ENCODE peak calls at places on chromosomes 12 and 14, in six cellular contexts. J is NT2/D1; V is CD8-positive, alpha-beta memory T cell; X is fibroblast of lung; A is tibial artery; D is aorta. P is an unnamed sample. For H3K9me3 and H3K4me1, the result is how much of the 10 kb centered on the place peaks cover.

GRCh38 chr14:38185661-38186060 is 22.0 kb upstream of the SSTR1 start:
- DNase-seq in J (no peak), V (no peak), X (no peak), A (no peak), D (no peak), P (no peak)

GRCh38 chr14:98952595-98953325 is 319.2 kb downstream of the BCL11B start:
- DNase-seq in J (no peak), V (no peak), X (peak), A (no peak), D (peak), P (no peak)

GRCh38 chr12:2052861-2053674 is at the start of gene CACNA1C:
- DNase-seq in J (peak), V (peak), X (peak), A (no peak), D (peak), P (peak)

GRCh38 chr12:79527498-79527897 is 163.3 kb downstream of the PAWR start:
- DNase-seq in J (no peak), V (no peak), X (no peak), A (no peak), D (no peak), P (no peak)

GRCh38 chr12:75477137-75477536 is 3.4 kb upstream of the GLIPR1 start:
- DNase-seq in J (no peak), V (no peak), X (no peak), A (no peak), D (no peak), P (no peak)

GRCh38 chr14:71130491-71131179 is 223.4 kb downstream of the PCNX1 start:
- DNase-seq in J (no peak), V (no peak), X (peak), A (no peak), D (no peak), P (no peak)

GRCh38 chr14:72666610-72667009 is 227.3 kb downstream of the DPF3 start:
- DNase-seq in J (no peak), V (no peak), X (peak), A (no peak), D (no peak), P (no peak)

GRCh38 chr14:95059126-95059525 is 98.2 kb downstream of the DICER1 start:
- DNase-seq in J (no peak), V (no peak), X (no peak), A (no peak), D (no peak), P (no peak)

GRCh38 chr12:110135012-110135411 is 10.9 kb downstream of the IFT81 start:
- DNase-seq in J (no peak), V (no peak), X (peak), A (no peak), D (no peak), P (no peak)

GRCh38 chr12:49955899-49956662 is 5.5 kb downstream of the AQP2 start:
- DNase-seq in J (no peak), V (no peak), X (no peak), A (no peak), D (no peak), P (no peak)

GRCh38 chr12:115473257-115473956 is 789.4 kb upstream of the TBX3 start:
- DNase-seq in J (no peak), V (no peak), X (no peak), A (no peak), D (no peak), P (peak)

GRCh38 chr12:93518725-93519124 is 51.4 kb downstream of the MRPL42 start:
- DNase-seq in J (no peak), V (no peak), X (peak), A (no peak), D (no peak), P (no peak)

GRCh38 chr12:86513206-86513605 is 257.0 kb upstream of the MGAT4C start:
- DNase-seq in J (no peak), V (no peak), X (no peak), A (no peak), D (no peak), P (no peak)

GRCh38 chr14:105882626-105883025 is 356.2 kb downstream of the TMEM121 start:
- DNase-seq in J (no peak), V (no peak), X (no peak), A (peak), D (peak), P (no peak)
- H3K9me3 ChIP-seq in J (under half), V (under half), X (under half), A (under half), D (under half), P (under half)

DNA sequence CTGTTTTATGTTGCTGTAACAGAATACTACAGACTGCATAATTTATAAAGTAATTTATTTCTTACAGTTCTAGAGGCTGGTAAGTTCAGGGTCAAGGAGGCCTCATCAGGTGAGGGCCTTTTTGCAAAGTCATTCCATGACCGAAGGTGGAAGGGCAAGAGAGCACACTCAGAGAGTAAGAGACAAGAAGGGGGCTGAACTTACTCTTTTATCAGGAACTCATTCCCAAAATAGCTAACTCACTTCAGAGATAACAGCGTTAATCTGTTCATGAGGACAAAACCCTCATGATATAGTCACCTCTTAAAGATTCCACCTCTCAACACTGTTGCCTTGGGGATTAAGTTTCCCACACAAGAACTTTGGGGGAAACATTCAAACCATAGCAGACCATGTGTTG is 51.5 kb upstream of the RNU6-7 start:
- DNase-seq in J (no peak), V (no peak), X (no peak), A (no peak), D (no peak), P (no peak)
- H3K4me1 ChIP-seq in J (under half), V (under half), X (under half), A (under half), D (under half), P (under half)

DNA sequence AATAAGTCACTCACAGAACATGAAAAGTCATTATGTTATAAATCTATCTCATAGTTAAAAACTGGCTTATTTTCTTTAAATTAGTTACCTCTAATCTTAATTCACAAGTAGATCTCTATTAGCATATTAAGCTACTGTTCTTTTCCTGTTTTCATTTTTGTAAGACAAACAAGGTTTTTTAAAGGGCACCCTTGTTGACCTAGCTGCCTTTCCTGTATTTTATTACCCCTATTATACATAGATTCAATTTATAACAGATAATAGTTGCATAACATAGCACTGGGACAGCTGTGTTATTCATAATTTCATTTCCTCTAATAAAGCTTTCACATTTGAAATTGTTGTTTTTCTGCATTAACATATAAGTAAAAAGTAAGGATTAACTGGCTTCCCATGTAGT is 1500.7 kb upstream of the FLRT2 start:
- DNase-seq in J (no peak), V (no peak), X (no peak), A (no peak), D (no peak), P (no peak)
- H3K9me3 ChIP-seq in J (under half), V (under half), X (under half), A (under half), D (under half), P (under half)

DNA sequence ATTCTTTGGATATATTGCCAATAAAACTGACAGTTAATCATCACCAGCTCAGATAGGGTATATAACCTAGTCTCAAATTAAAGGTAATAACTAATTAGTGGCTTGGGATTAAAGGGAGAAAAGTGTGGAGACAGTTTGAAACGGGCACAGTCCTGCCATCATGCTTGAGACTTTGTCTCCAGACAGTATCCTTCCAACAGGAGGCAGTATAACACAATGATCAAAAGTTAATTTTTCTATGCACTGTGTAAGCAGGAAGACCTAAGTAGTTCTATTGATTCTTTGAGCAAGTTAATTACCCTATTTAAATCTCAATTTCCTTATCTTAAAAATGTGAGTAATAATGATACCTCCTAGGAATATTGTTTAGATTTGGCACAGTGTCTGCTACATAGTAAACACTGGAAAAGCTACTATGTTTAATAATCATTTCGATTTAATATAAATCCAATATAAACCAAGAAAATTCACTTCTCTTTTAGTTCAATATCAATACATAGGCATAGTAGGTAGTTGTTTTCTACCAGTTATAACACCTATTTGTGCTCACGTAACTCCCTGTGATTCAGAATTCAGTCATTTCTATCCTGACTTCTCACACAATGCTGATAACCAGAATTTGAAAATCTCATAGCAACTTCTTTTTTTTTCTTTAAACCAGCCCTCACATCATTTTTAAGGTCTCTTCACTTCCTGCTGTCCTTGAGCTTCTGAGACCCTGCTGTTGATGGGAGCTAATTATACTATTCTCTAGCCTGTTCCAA is 53.7 kb downstream of the GALNT4 start:
- DNase-seq in J (no peak), V (peak), X (peak), A (no peak), D (no peak), P (no peak)
- H3K4me1 ChIP-seq in J (under half), V (under half), X (under half), A (under half), D (under half), P (under half)

GRCh38 chr14:26403760-26404159 is 194.1 kb downstream of the NOVA1 start:
- DNase-seq in J (no peak), V (no peak), X (peak), A (no peak), D (no peak), P (no peak)
- H3K9me3 ChIP-seq in J (under half), V (under half), X (under half), A (under half), D (under half), P (under half)

GRCh38 chr12:57221169-57221917 is 4.7 kb downstream of the NXPH4 start:
- DNase-seq in J (no peak), V (no peak), X (no peak), A (no peak), D (no peak), P (no peak)

GRCh38 chr12:57219205-57219992 is 2.8 kb downstream of the NXPH4 start:
- DNase-seq in J (no peak), V (no peak), X (no peak), A (no peak), D (no peak), P (no peak)

GRCh38 chr12:57222286-57223190 is 5.9 kb downstream of the NXPH4 start:
- DNase-seq in J (no peak), V (no peak), X (no peak), A (no peak), D (no peak), P (no peak)

GRCh38 chr12:57219993-57220728 is 3.6 kb downstream of the NXPH4 start:
- DNase-seq in J (no peak), V (no peak), X (no peak), A (peak), D (no peak), P (no peak)

DNA sequence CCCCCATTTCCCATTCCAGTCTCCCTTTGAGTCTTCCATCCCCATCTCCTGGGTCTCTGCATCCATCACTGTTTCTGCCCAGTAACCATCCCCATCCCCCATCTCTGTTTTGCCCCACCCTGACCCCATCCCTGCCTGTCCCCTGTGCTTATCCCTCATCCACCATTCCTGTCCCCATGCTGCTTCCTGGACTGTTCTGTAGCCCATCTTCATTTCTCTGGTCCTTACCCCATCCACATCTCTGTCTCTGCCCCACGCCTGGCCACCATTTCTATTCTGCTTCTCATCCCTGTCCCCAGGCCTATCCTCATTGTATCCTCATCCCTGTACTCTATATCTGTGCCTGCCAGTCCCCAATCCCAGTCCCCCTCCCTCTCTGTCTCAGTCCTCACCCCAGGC is 4.2 kb downstream of the NXPH4 start:
- DNase-seq in J (no peak), V (no peak), X (no peak), A (no peak), D (no peak), P (no peak)
- H3K4me1 ChIP-seq in J (under half), V (under half), X (under half), A (under half), D (under half), P (under half)

GRCh38 chr14:105865266-105865903 is 339.0 kb downstream of the TMEM121 start:
- DNase-seq in J (no peak), V (no peak), X (no peak), A (no peak), D (peak), P (no peak)

GRCh38 chr14:105867961-105868599 is 341.7 kb downstream of the TMEM121 start:
- DNase-seq in J (no peak), V (no peak), X (no peak), A (peak), D (peak), P (no peak)

GRCh38 chr14:105866841-105867321 is 340.5 kb downstream of the TMEM121 start:
- DNase-seq in J (no peak), V (no peak), X (no peak), A (peak), D (peak), P (no peak)

GRCh38 chr14:105864651-105865265 is 338.4 kb downstream of the TMEM121 start:
- DNase-seq in J (no peak), V (no peak), X (no peak), A (peak), D (peak), P (no peak)

DNA sequence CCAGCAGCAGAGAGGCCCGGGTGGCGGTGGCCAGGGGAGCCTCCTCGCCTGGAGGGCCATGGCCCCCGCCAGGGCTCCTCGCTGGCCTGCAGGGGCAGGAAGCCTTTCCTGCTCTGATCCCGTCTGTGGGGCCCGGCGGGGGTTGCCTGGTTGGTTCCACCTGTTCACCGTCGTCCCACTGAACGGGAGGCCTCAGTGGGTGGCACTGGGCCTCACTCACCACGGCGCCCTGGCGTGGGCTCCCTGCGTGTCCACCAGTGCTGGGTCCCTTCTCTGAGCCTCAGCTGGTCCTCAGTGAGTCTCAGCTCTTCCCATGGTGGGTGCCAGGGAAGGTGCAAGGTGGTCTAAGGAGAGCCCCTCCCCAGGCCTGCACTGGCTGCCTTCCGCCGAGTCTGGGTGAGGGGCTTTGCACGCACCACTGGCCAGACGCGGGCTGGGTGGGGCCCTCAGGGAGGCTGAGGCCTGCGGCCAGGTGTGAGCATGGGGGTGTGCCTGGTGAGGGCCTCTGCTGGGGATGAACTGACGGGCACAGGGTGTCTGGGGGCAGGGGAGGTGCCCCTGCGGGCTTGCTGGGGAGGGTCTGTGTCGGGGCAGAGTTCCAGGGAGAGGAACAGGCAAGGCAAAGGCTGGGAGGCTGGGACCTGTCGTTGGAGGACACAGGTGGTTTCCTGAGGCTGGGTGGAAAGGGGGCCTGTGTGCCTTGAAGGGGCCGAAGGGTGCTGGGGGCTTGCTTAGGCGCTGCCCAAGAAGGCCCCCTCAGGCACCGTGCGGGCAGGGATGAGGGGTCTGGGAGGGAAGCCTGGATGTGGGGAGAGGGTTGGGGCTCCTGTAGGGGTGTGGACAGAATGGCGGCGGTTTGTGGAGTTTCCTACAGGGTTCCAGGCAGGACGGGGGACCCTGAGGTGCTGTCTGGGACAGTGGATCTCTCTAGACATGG is 339.8 kb downstream of the TMEM121 start:
- DNase-seq in J (no peak), V (no peak), X (no peak), A (peak), D (peak), P (no peak)
- H3K9me3 ChIP-seq in J (under half), V (under half), X (under half), A (under half), D (under half), P (under half)

GRCh38 chr12:47221256-47222023 is 141.7 kb upstream of the AMIGO2 start:
- DNase-seq in J (no peak), V (no peak), X (peak), A (no peak), D (no peak), P (no peak)

GRCh38 chr12:47216150-47216677 is 136.5 kb upstream of the AMIGO2 start:
- DNase-seq in J (no peak), V (peak), X (no peak), A (no peak), D (peak), P (no peak)

GRCh38 chr12:47214771-47215170 is 135.0 kb upstream of the AMIGO2 start:
- DNase-seq in J (no peak), V (no peak), X (no peak), A (no peak), D (no peak), P (no peak)

GRCh38 chr12:47219243-47219642 is 139.5 kb upstream of the AMIGO2 start:
- DNase-seq in J (no peak), V (no peak), X (peak), A (no peak), D (no peak), P (no peak)

DNA sequence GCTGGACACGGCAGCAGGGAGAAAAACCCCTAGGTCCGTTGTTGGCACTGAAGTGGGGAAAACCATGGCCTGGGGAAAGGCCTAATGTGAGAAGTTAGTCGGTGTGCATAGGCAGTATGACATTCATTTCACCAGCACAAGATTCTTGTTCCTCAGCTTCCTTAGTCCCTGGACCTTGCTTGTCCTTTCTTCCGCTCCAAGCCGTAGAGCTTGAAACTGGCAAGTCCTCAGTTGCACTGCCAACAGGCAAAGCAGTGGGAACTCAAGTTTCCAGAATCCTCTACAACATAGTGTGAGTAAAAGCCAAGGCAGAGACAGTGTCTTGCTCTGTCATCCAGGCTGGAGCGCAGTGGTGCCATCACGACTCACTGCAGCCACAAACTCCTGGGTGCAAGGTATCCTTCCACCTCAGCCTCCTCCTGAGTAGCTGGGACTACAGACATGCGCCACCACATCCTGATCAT is 138.5 kb upstream of the AMIGO2 start:
- DNase-seq in J (no peak), V (peak), X (no peak), A (no peak), D (no peak), P (no peak)
- H3K4me1 ChIP-seq in J (under half), V (under half), X (under half), A (under half), D (under half), P (under half)

P was measured in prostate gland.